ENCODE peak calls at places on chromosomes 5 and 9, in seven cellular contexts. N is smooth muscle cell of the brain vasculature; O is stimulated activated CD8-positive, alpha-beta memory T cell treated with anti-CD3 and anti-CD28 coated beads, Interleukin-12 subunit alpha, Interleukin-12 subunit beta, amount 100 ng/mL, for 4 hours; I is iPS DF 6.9; S is NCI-H524; R is activated naive CD8-positive, alpha-beta T cell treated with anti-CD3 and anti-CD28 coated beads for 36 hours; W is GDM1. C is an unnamed sample.

GRCh38 chr5:57302164-57302563 is 128.3 kb downstream of the GPBP1 start:
- DNase-seq in N (no peak), O (no peak), I (no peak), S (peak; percentile 9), R (peak; percentile 53), W (no peak), C (no peak)

GRCh38 chr9:13588151-13589043 is 308.9 kb upstream of the MPDZ start:
- DNase-seq in N (peak; percentile 65), O (no peak), I (no peak), S (no peak), R (no peak), W (no peak), C (no peak)

GRCh38 chr9:109241207-109241606 is 74.2 kb upstream of the FRRS1L start:
- DNase-seq in N (no peak), O (no peak), I (no peak), S (no peak), R (no peak), W (no peak), C (no peak)

GRCh38 chr5:37619353-37619752 is 220.5 kb downstream of the GDNF start:
- DNase-seq in N (no peak), O (no peak), I (no peak), S (no peak), R (no peak), W (no peak), C (peak; percentile 57)

GRCh38 chr5:93313672-93314071 is 267.3 kb downstream of the NR2F1-AS1 start:
- DNase-seq in N (no peak), O (no peak), I (no peak), S (no peak), R (no peak), W (no peak), C (no peak)

GRCh38 chr5:194102-194501 is 2.8 kb downstream of the LRRC14B start:
- DNase-seq in N (no peak), O (no peak), I (no peak), S (no peak), R (no peak), W (no peak), C (no peak)

GRCh38 chr5:15798006-15798405 is 298.0 kb downstream of the FBXL7 start:
- DNase-seq in N (no peak), O (no peak), I (no peak), S (no peak), R (no peak), W (no peak), C (no peak)

GRCh38 chr5:14286574-14287399 is 143.6 kb downstream of the TRIO start:
- DNase-seq in N (no peak), O (no peak), I (no peak), S (no peak), R (no peak), W (no peak), C (peak; percentile 74)

GRCh38 chr9:86721843-86722705 is 225.2 kb downstream of the GAS1 start:
- DNase-seq in N (no peak), O (no peak), I (no peak), S (no peak), R (no peak), W (no peak), C (peak; percentile 93)

GRCh38 chr9:89254773-89255125 is 56.2 kb upstream of the CKS2 start:
- DNase-seq in N (no peak), O (no peak), I (no peak), S (no peak), R (no peak), W (no peak), C (no peak)

GRCh38 chr9:63859475-63860215 is 1425.4 kb downstream of the FOXD4L5 start:
- DNase-seq in N (no peak), O (peak; percentile 15), I (no peak), S (no peak), R (peak; percentile 16), W (no peak), C (peak; percentile 41)

GRCh38 chr9:2872307-2872940 is 28.5 kb upstream of the PUM3 start:
- DNase-seq in N (no peak), O (no peak), I (no peak), S (no peak), R (no peak), W (no peak), C (peak; percentile 25)

GRCh38 chr5:126503602-126504104 is 80.4 kb downstream of the GRAMD2B start:
- DNase-seq in N (no peak), O (no peak), I (no peak), S (no peak), R (no peak), W (no peak), C (peak; percentile 55)

C was measured in fibroblast of gingiva.